ENCODE peak calls at places on chromosomes 11 and 22, in eight cellular contexts. R is activated CD4-positive, alpha-beta T cell treated with anti-CD3 and anti-CD28 coated beads for 24 hours; M is stimulated activated CD4-positive, alpha-beta T cell treated with anti-CD3 and anti-CD28 coated beads, Interleukin-2, amount 100 ng/mL, for 24 hours; W is CD4-positive, CD25-positive, alpha-beta regulatory T cell; I is psoas muscle; O is activated T-cell treated with anti-CD3 and anti-CD28 coated beads for 1 hour; Y is hypothalamus; U is GM23338. C is an unnamed sample.

GRCh38 chr11:27315816-27316215 is 47.2 kb downstream of the CCDC34 start:
- DNase-seq in R (no peak), M (no peak), W (no peak), I (no peak), O (no peak), Y (no peak), U (no peak), C (no peak)

GRCh38 chr11:103729653-103730052 is 306.8 kb upstream of the DDI1 start:
- DNase-seq in R (no peak), M (no peak), W (no peak), I (no peak), O (no peak), Y (no peak), U (no peak), C (peak; percentile 76)

GRCh38 chr11:36066891-36067290 is 123.0 kb downstream of the LDLRAD3 start:
- DNase-seq in R (no peak), M (no peak), W (no peak), I (no peak), O (no peak), Y (no peak), U (no peak), C (no peak)

GRCh38 chr22:48099251-48099650 is 1336.8 kb downstream of the TBC1D22A start:
- DNase-seq in R (no peak), M (no peak), W (no peak), I (no peak), O (no peak), Y (no peak), U (no peak), C (no peak)

GRCh38 chr22:22576244-22576988 is 17.4 kb upstream of the PRAME start:
- DNase-seq in R (peak; percentile 25), M (peak; percentile 57), W (no peak), I (peak; percentile 64), O (peak; percentile 29), Y (peak; percentile 6), U (peak; percentile 84), C (no peak)

GRCh38 chr11:82960779-82961143 is 59.2 kb downstream of the DDIAS start:
- DNase-seq in R (no peak), M (no peak), W (no peak), I (no peak), O (no peak), Y (no peak), U (no peak), C (no peak)

GRCh38 chr11:73999581-74000306 is 9.1 kb downstream of the UCP3 start:
- DNase-seq in R (no peak), M (no peak), W (no peak), I (no peak), O (no peak), Y (no peak), U (no peak), C (no peak)

GRCh38 chr11:128532571-128533091 is 54.7 kb downstream of the ETS1 start:
- DNase-seq in R (no peak), M (no peak), W (no peak), I (no peak), O (no peak), Y (no peak), U (peak; percentile 82), C (no peak)

GRCh38 chr11:102177974-102178631 is 67.9 kb downstream of the YAP1 start:
- DNase-seq in R (no peak), M (no peak), W (no peak), I (no peak), O (no peak), Y (no peak), U (no peak), C (no peak)

GRCh38 chr11:87331273-87331672 is 293.5 kb downstream of the TMEM135 start:
- DNase-seq in R (no peak), M (no peak), W (no peak), I (no peak), O (no peak), Y (no peak), U (peak; percentile 7), C (no peak)

GRCh38 chr11:22957890-22958289 is 97.6 kb upstream of the CCDC179 start:
- DNase-seq in R (no peak), M (no peak), W (no peak), I (no peak), O (no peak), Y (no peak), U (no peak), C (no peak)